ENCODE peak calls at places on chromosomes 7 and 10, in five cellular contexts. One of them, this sample, is unnamed.

GRCh38 chr7:31318308-31318707 is 22.2 kb downstream of the NEUROD6 start:
- DNase-seq in neural progenitor cell: no peak
- DNase-seq in heart right ventricle: no peak
- DNase-seq in fibroblast of the aortic adventitia: no peak
- DNase-seq in fibroblast of lung: no peak
- DNase-seq in this sample: no peak

GRCh38 chr10:126187399-126187798 is 200.9 kb downstream of the ADAM12 start:
- DNase-seq in neural progenitor cell: no peak
- DNase-seq in heart right ventricle: no peak
- DNase-seq in fibroblast of the aortic adventitia: no peak
- DNase-seq in fibroblast of lung: no peak
- DNase-seq in this sample: no peak

GRCh38 chr10:104424719-104425118 is 71.1 kb downstream of the CFAP58 start:
- DNase-seq in neural progenitor cell: no peak
- DNase-seq in heart right ventricle: no peak
- DNase-seq in fibroblast of the aortic adventitia: no peak
- DNase-seq in fibroblast of lung: peak
- DNase-seq in this sample: peak

GRCh38 chr7:130667593-130668257 is 823 bp downstream of the COPG2 start:
- DNase-seq in neural progenitor cell: no peak
- DNase-seq in heart right ventricle: no peak
- DNase-seq in fibroblast of the aortic adventitia: no peak
- DNase-seq in fibroblast of lung: peak
- DNase-seq in this sample: no peak

GRCh38 chr10:113961261-113961938 is 82.3 kb upstream of the ADRB1 start:
- DNase-seq in neural progenitor cell: no peak
- DNase-seq in heart right ventricle: no peak
- DNase-seq in fibroblast of the aortic adventitia: no peak
- DNase-seq in fibroblast of lung: no peak
- DNase-seq in this sample: no peak

GRCh38 chr10:73480158-73480557 is 15.7 kb downstream of the PPP3CB start:
- DNase-seq in neural progenitor cell: no peak
- DNase-seq in heart right ventricle: no peak
- DNase-seq in fibroblast of the aortic adventitia: peak
- DNase-seq in fibroblast of lung: peak
- DNase-seq in this sample: peak

GRCh38 chr10:106502651-106503050 is 661.9 kb downstream of the SORCS1 start:
- DNase-seq in neural progenitor cell: no peak
- DNase-seq in heart right ventricle: no peak
- DNase-seq in fibroblast of the aortic adventitia: no peak
- DNase-seq in fibroblast of lung: no peak
- DNase-seq in this sample: peak

GRCh38 chr10:77989081-77989724 is 40.1 kb downstream of the POLR3A start:
- DNase-seq in neural progenitor cell: no peak
- DNase-seq in heart right ventricle: peak
- DNase-seq in fibroblast of the aortic adventitia: peak
- DNase-seq in fibroblast of lung: no peak
- DNase-seq in this sample: peak

GRCh38 chr10:86162696-86163400 is 203.7 kb downstream of the GRID1 start:
- DNase-seq in neural progenitor cell: no peak
- DNase-seq in heart right ventricle: no peak
- DNase-seq in fibroblast of the aortic adventitia: no peak
- DNase-seq in fibroblast of lung: no peak
- DNase-seq in this sample: no peak

GRCh38 chr10:64115471-64115870 is 594.3 kb downstream of the REEP3 start:
- DNase-seq in neural progenitor cell: no peak
- DNase-seq in heart right ventricle: no peak
- DNase-seq in fibroblast of the aortic adventitia: no peak
- DNase-seq in fibroblast of lung: no peak
- DNase-seq in this sample: no peak

GRCh38 chr7:103795787-103796186 is 193.7 kb downstream of the RELN start:
- DNase-seq in neural progenitor cell: no peak
- DNase-seq in heart right ventricle: no peak
- DNase-seq in fibroblast of the aortic adventitia: no peak
- DNase-seq in fibroblast of lung: no peak
- DNase-seq in this sample: no peak

GRCh38 chr10:81978238-81978637 is 103.2 kb downstream of the NRG3 start:
- DNase-seq in neural progenitor cell: peak
- DNase-seq in heart right ventricle: no peak
- DNase-seq in fibroblast of the aortic adventitia: no peak
- DNase-seq in fibroblast of lung: peak
- DNase-seq in this sample: no peak

GRCh38 chr10:71684356-71685173 is 35.0 kb downstream of the C10orf105 start:
- DNase-seq in neural progenitor cell: no peak
- DNase-seq in heart right ventricle: no peak
- DNase-seq in fibroblast of the aortic adventitia: no peak
- DNase-seq in fibroblast of lung: no peak
- DNase-seq in this sample: no peak
- TF ChIP-seq CTCF in neural progenitor cell: no peak
- TF ChIP-seq CTCF in heart right ventricle: peak
- TF ChIP-seq CTCF in fibroblast of the aortic adventitia: peak
- TF ChIP-seq CTCF in fibroblast of lung: no peak
- TF ChIP-seq CTCF in this sample: no peak

GRCh38 chr10:130036296-130037065 is 72.4 kb upstream of the EBF3 start:
- DNase-seq in neural progenitor cell: no peak
- DNase-seq in heart right ventricle: no peak
- DNase-seq in fibroblast of the aortic adventitia: no peak
- DNase-seq in fibroblast of lung: no peak
- DNase-seq in this sample: no peak
- H3K4me3 ChIP-seq in neural progenitor cell: no peak
- H3K4me3 ChIP-seq in heart right ventricle: no peak
- H3K4me3 ChIP-seq in fibroblast of the aortic adventitia: no peak
- H3K4me3 ChIP-seq in fibroblast of lung: no peak
- H3K4me3 ChIP-seq in this sample: no peak

GRCh38 chr7:155836216-155837125 is 24.2 kb upstream of the SHH start:
- DNase-seq in neural progenitor cell: no peak
- DNase-seq in heart right ventricle: no peak
- DNase-seq in fibroblast of the aortic adventitia: no peak
- DNase-seq in fibroblast of lung: no peak
- DNase-seq in this sample: no peak
- TF ChIP-seq CTCF in neural progenitor cell: no peak
- TF ChIP-seq CTCF in heart right ventricle: no peak
- TF ChIP-seq CTCF in fibroblast of the aortic adventitia: no peak
- TF ChIP-seq CTCF in fibroblast of lung: no peak
- TF ChIP-seq CTCF in this sample: no peak

GRCh38 chr10:16442914-16443313 is 6.1 kb downstream of the PTER start:
- DNase-seq in neural progenitor cell: no peak
- DNase-seq in heart right ventricle: no peak
- DNase-seq in fibroblast of the aortic adventitia: no peak
- DNase-seq in fibroblast of lung: no peak
- DNase-seq in this sample: no peak

GRCh38 chr10:16439294-16439693 is 2.5 kb downstream of the PTER start:
- DNase-seq in neural progenitor cell: no peak
- DNase-seq in heart right ventricle: no peak
- DNase-seq in fibroblast of the aortic adventitia: peak
- DNase-seq in fibroblast of lung: peak
- DNase-seq in this sample: peak

GRCh38 chr10:16437540-16437894 is 707 bp downstream of the PTER start:
- DNase-seq in neural progenitor cell: no peak
- DNase-seq in heart right ventricle: no peak
- DNase-seq in fibroblast of the aortic adventitia: no peak
- DNase-seq in fibroblast of lung: no peak
- DNase-seq in this sample: no peak

GRCh38 chr10:16440396-16441105 is 3.7 kb downstream of the PTER start:
- DNase-seq in neural progenitor cell: no peak
- DNase-seq in heart right ventricle: no peak
- DNase-seq in fibroblast of the aortic adventitia: no peak
- DNase-seq in fibroblast of lung: no peak
- DNase-seq in this sample: no peak

DNA sequence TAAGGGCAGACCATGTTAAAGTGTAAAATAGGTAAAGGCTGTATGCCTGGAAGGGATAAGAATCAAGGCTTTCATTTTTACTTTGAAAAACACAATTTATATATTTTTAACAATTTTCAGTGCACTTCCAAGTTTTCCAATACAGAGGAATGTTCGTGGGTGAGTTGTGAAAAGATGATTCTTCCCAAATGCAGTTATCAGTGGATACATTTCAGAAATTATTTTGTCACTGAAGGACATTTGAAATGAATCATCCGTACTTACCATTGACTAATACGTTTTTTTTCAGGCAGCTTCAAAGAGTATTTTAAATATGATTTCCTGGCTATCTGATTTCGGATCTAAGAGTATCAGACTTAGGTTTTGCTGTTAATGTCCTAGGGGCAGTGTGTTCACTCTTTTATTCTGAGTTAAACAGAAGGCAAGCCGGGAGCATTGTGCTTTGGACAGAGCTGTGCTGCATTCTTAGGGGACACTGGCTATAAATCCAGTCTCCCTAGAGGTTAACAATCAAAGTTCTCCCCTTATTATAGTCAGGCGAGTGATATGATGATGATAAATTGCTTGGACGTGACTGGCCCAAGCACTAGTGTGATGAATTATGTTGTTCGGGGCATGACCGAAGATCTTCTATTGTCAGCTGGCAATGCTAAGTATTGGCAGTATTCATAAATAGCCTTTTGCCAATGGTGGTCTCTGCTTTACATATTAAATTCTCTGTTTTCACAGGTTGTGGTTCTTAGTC is 4.5 kb downstream of the PTER start:
- DNase-seq in neural progenitor cell: no peak
- DNase-seq in heart right ventricle: no peak
- DNase-seq in fibroblast of the aortic adventitia: peak
- DNase-seq in fibroblast of lung: no peak
- DNase-seq in this sample: peak
- H3K4me3 ChIP-seq in neural progenitor cell: no peak
- H3K4me3 ChIP-seq in heart right ventricle: no peak
- H3K4me3 ChIP-seq in fibroblast of the aortic adventitia: peak
- H3K4me3 ChIP-seq in fibroblast of lung: no peak
- H3K4me3 ChIP-seq in this sample: no peak